ENCODE peak calls at places on chromosomes 5 and 9, in five cellular contexts. One of them, this sample, is unnamed.

GRCh38 chr5:38738898-38739743 is 106.7 kb upstream of the OSMR start:
- DNase-seq in mesendoderm: no peak
- DNase-seq in A549: no peak
- DNase-seq in mammary epithelial cell: peak
- DNase-seq in endothelial cell of umbilical vein: peak
- DNase-seq in this sample: no peak

GRCh38 chr9:4680750-4681149 is 1.4 kb downstream of the CDC37L1 start:
- DNase-seq in mesendoderm: no peak
- DNase-seq in mammary epithelial cell: peak
- DNase-seq in endothelial cell of umbilical vein: no peak
- DNase-seq in A549: no peak
- DNase-seq in this sample: no peak

GRCh38 chr5:65157906-65158603 is 323.7 kb downstream of the ADAMTS6 start:
- DNase-seq in mammary epithelial cell: peak
- DNase-seq in mesendoderm: peak
- DNase-seq in A549: no peak
- DNase-seq in endothelial cell of umbilical vein: no peak
- DNase-seq in this sample: no peak

GRCh38 chr5:138726848-138727247 is 26.4 kb upstream of the CTNNA1 start:
- DNase-seq in A549: no peak
- DNase-seq in endothelial cell of umbilical vein: no peak
- DNase-seq in mammary epithelial cell: no peak
- DNase-seq in mesendoderm: no peak
- DNase-seq in this sample: no peak

GRCh38 chr5:73431204-73431851 is 17.2 kb downstream of the FOXD1 start:
- DNase-seq in endothelial cell of umbilical vein: no peak
- DNase-seq in mammary epithelial cell: no peak
- DNase-seq in A549: no peak
- DNase-seq in mesendoderm: no peak
- DNase-seq in this sample: no peak

GRCh38 chr5:66337827-66338226 is 193.7 kb downstream of the SREK1 start:
- DNase-seq in mammary epithelial cell: no peak
- DNase-seq in A549: no peak
- DNase-seq in endothelial cell of umbilical vein: no peak
- DNase-seq in mesendoderm: peak
- DNase-seq in this sample: no peak

GRCh38 chr5:64161420-64161819 is 4.2 kb upstream of the RNF180 start:
- DNase-seq in mammary epithelial cell: no peak
- DNase-seq in endothelial cell of umbilical vein: no peak
- DNase-seq in A549: no peak
- DNase-seq in mesendoderm: no peak
- DNase-seq in this sample: no peak

GRCh38 chr5:107878676-107879075 is 207.9 kb upstream of the EFNA5 start:
- DNase-seq in endothelial cell of umbilical vein: no peak
- DNase-seq in mesendoderm: no peak
- DNase-seq in mammary epithelial cell: no peak
- DNase-seq in A549: no peak
- DNase-seq in this sample: no peak

GRCh38 chr9:89284076-89284475 is 26.9 kb upstream of the CKS2 start:
- DNase-seq in A549: no peak
- DNase-seq in mammary epithelial cell: no peak
- DNase-seq in mesendoderm: no peak
- DNase-seq in endothelial cell of umbilical vein: no peak
- DNase-seq in this sample: no peak

GRCh38 chr9:75047506-75047905 is 19.4 kb upstream of the CARNMT1 start:
- DNase-seq in A549: no peak
- DNase-seq in mammary epithelial cell: no peak
- DNase-seq in mesendoderm: no peak
- DNase-seq in endothelial cell of umbilical vein: no peak
- DNase-seq in this sample: no peak

GRCh38 chr5:669111-669841 is 23.9 kb downstream of the TPPP start:
- DNase-seq in endothelial cell of umbilical vein: peak
- DNase-seq in mesendoderm: peak
- DNase-seq in mammary epithelial cell: no peak
- DNase-seq in A549: no peak
- DNase-seq in this sample: peak

GRCh38 chr9:133690111-133690561 is 48.0 kb downstream of the SARDH start:
- DNase-seq in mesendoderm: no peak
- DNase-seq in mammary epithelial cell: no peak
- DNase-seq in A549: no peak
- DNase-seq in endothelial cell of umbilical vein: no peak
- DNase-seq in this sample: no peak

GRCh38 chr5:94893404-94894145 is 275.1 kb downstream of the SLF1 start:
- DNase-seq in A549: no peak
- DNase-seq in endothelial cell of umbilical vein: no peak
- DNase-seq in mammary epithelial cell: no peak
- DNase-seq in mesendoderm: peak
- DNase-seq in this sample: peak

GRCh38 chr5:118960557-118960956 is 27.8 kb downstream of the DTWD2 start:
- DNase-seq in endothelial cell of umbilical vein: no peak
- DNase-seq in mesendoderm: no peak
- DNase-seq in A549: no peak
- DNase-seq in mammary epithelial cell: no peak
- DNase-seq in this sample: no peak

GRCh38 chr9:22052376-22052945 is 43.4 kb upstream of the CDKN2B start:
- DNase-seq in mesendoderm: no peak
- DNase-seq in endothelial cell of umbilical vein: peak
- DNase-seq in mammary epithelial cell: peak
- DNase-seq in A549: no peak
- DNase-seq in this sample: no peak

GRCh38 chr5:138391859-138392386 is 39.4 kb downstream of the KDM3B start:
- DNase-seq in A549: no peak
- DNase-seq in mammary epithelial cell: peak
- DNase-seq in endothelial cell of umbilical vein: no peak
- DNase-seq in mesendoderm: no peak
- DNase-seq in this sample: peak

GRCh38 chr9:13524245-13524644 is 244.8 kb upstream of the MPDZ start:
- DNase-seq in mammary epithelial cell: no peak
- DNase-seq in A549: no peak
- DNase-seq in mesendoderm: peak
- DNase-seq in endothelial cell of umbilical vein: no peak
- DNase-seq in this sample: no peak

GRCh38 chr5:146751781-146752401 is 126.7 kb downstream of the PPP2R2B start:
- DNase-seq in endothelial cell of umbilical vein: no peak
- DNase-seq in mammary epithelial cell: no peak
- DNase-seq in A549: no peak
- DNase-seq in mesendoderm: no peak
- DNase-seq in this sample: no peak

GRCh38 chr9:131028931-131029573 is 20.1 kb downstream of the LAMC3 start:
- DNase-seq in mesendoderm: no peak
- DNase-seq in endothelial cell of umbilical vein: no peak
- DNase-seq in mammary epithelial cell: no peak
- DNase-seq in A549: no peak
- DNase-seq in this sample: no peak

GRCh38 chr9:127186799-127187198 is 64.4 kb upstream of the ANGPTL2 start:
- DNase-seq in endothelial cell of umbilical vein: peak
- DNase-seq in mesendoderm: no peak
- DNase-seq in mammary epithelial cell: no peak
- DNase-seq in A549: no peak
- DNase-seq in this sample: no peak

GRCh38 chr5:111224561-111224989 is 391 bp downstream of the CAMK4 start:
- DNase-seq in endothelial cell of umbilical vein: peak
- DNase-seq in A549: no peak
- DNase-seq in mesendoderm: no peak
- DNase-seq in mammary epithelial cell: peak
- DNase-seq in this sample: no peak

GRCh38 chr5:134534058-134534725 is 8.7 kb downstream of the JADE2 start:
- DNase-seq in endothelial cell of umbilical vein: no peak
- DNase-seq in mammary epithelial cell: no peak
- DNase-seq in A549: no peak
- DNase-seq in mesendoderm: no peak
- DNase-seq in this sample: no peak

GRCh38 chr5:128144491-128144890 is 60.9 kb downstream of the SLC12A2 start:
- DNase-seq in endothelial cell of umbilical vein: no peak
- DNase-seq in A549: no peak
- DNase-seq in mesendoderm: no peak
- DNase-seq in mammary epithelial cell: peak
- DNase-seq in this sample: no peak

GRCh38 chr9:61671276-61671973 is 481.6 kb downstream of the SPATA31A7 start:
- DNase-seq in mesendoderm: no peak
- DNase-seq in mammary epithelial cell: no peak
- DNase-seq in A549: no peak
- DNase-seq in endothelial cell of umbilical vein: peak
- DNase-seq in this sample: no peak

DNA sequence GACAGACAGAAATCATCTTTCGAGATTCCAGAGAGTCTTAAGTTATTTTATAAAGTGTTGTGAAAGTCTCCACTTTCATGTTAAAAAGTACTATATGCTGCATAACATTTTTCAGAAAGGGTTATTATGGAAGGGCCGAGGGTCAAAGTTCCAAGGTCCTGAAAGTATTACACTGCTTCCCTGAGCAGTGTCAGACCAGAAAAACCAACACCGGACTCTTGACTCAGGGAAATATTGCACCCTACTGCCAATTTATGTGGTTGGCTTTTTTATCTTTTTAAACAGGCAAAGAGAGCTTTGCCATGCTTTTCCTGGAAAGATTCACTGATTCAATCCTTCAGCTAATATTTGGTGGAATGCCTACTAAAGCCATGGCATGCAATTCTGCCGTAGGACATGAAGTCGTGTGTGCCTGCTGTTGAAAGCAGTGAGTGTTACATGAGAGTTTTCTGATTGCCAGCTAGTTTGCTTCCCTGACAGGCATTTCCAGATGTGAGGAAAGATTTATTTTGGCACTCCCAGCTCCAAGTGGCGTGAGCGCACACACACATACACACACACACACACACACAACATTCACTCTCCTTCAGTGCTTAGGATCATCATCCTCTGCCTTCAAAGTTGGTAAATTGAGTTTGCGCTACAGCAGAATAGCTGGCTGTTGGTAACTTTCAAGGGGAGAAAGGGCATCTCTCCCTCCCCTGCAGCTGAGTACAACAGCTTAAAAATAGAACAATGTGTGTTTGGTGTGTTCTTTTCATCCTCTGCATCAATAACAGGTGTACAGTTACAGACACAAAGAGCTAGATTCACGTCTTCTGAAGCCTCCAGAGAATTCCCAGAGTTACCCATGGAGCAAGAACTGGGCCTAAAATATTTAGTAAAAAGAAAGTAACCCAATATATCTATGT is 45.6 kb downstream of the SLC1A3 start:
- DNase-seq in mammary epithelial cell: no peak
- DNase-seq in A549: no peak
- DNase-seq in endothelial cell of umbilical vein: no peak
- DNase-seq in mesendoderm: no peak
- DNase-seq in this sample: no peak
- H3K4me3 ChIP-seq in mammary epithelial cell: no peak
- H3K4me3 ChIP-seq in A549: no peak
- H3K4me3 ChIP-seq in endothelial cell of umbilical vein: no peak
- H3K4me3 ChIP-seq in mesendoderm: no peak
- H3K4me3 ChIP-seq in this sample: no peak

GRCh38 chr9:111102793-111103474 is 64.7 kb upstream of the LPAR1 start:
- DNase-seq in A549: no peak
- DNase-seq in mesendoderm: no peak
- DNase-seq in endothelial cell of umbilical vein: no peak
- DNase-seq in mammary epithelial cell: no peak
- DNase-seq in this sample: no peak
- H3K4me2 ChIP-seq in A549: no peak
- H3K4me2 ChIP-seq in mesendoderm: no peak
- H3K4me2 ChIP-seq in endothelial cell of umbilical vein: no peak
- H3K4me2 ChIP-seq in mammary epithelial cell: no peak
- H3K4me2 ChIP-seq in this sample: no peak

GRCh38 chr5:174500636-174501035 is 223.7 kb upstream of the MSX2 start:
- DNase-seq in mesendoderm: no peak
- DNase-seq in mammary epithelial cell: no peak
- DNase-seq in A549: no peak
- DNase-seq in endothelial cell of umbilical vein: no peak
- DNase-seq in this sample: no peak
- H3K4me3 ChIP-seq in mesendoderm: no peak
- H3K4me3 ChIP-seq in mammary epithelial cell: no peak
- H3K4me3 ChIP-seq in A549: no peak
- H3K4me3 ChIP-seq in endothelial cell of umbilical vein: no peak
- H3K4me3 ChIP-seq in this sample: no peak

DNA sequence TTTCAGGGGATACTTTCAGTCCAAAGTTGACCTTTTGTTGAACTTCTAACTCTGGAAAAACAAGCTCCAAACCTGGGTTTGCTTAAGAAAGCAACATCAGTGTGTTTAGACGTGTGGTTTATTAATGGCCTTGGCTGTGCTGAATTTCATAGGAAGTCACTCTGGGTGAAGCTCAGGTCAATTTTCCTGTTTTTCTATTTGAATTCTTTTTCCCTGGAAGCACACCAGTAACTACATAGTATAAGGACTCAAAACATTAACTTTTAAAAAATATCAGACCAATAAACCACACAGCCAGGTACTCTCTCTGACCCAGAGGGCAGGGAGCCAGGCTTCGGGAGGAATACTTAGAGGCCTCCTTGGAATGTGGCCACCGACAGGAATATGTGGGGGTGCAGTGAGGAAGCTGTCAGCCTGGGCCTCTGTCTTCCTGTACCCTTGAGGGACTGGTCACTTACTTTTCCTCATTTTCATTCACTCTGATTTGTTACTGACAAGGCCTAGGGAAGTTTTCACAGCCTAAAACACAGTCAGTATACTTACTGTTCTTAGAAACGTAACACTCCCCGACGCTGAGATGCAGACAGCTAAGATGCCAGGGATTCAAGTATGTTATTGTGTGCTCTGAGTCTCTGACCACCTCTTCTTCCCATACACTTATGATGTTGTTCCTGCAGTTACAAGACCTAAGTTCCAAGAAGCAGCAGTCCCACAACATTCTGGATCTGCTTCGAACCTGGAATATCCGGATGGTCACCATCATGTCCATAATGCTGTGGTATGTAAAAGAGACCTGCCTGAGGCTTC is 18.9 kb downstream of the SLC22A5 start:
- DNase-seq in A549: no peak
- DNase-seq in endothelial cell of umbilical vein: peak
- DNase-seq in mammary epithelial cell: no peak
- DNase-seq in mesendoderm: no peak
- DNase-seq in this sample: no peak
- H3K4me2 ChIP-seq in A549: peak
- H3K4me2 ChIP-seq in endothelial cell of umbilical vein: peak
- H3K4me2 ChIP-seq in mammary epithelial cell: peak
- H3K4me2 ChIP-seq in mesendoderm: no peak
- H3K4me2 ChIP-seq in this sample: no peak

DNA sequence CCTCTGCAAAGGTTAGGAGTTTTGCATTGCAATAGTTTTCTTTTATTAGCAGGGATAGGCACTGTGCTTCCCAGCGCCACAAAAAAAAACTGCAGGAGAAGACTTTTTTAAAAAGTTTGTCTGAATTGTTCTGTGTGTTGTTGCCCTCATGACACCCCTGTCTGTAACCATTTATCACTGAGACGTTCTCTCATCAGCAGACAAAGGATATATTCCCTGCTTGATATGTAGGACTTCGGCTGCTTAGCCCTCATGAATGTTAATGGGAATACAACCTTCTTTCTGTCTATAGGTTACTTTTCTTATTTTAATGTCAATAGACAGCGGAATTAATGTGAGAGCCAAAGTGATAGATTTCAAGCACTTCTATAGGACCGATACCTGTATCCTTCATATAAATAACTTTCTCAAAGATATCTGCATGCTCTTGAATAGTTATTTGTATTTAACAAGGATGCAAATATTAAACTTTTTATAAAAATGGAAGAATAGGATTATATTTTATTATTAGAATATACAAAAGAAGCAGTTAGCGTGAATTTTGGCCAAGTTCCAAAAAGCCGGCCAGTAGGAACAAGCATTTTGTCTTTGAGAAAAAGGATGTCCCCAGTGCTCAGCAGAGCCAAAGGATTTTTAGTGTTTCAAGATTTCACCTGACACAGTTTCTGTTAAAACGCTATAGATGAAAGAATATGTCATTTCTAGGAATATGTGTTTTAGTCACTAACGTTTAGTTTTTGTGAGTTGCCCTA is 1.5 kb upstream of the LYSMD3 start:
- DNase-seq in mammary epithelial cell: no peak
- DNase-seq in mesendoderm: no peak
- DNase-seq in endothelial cell of umbilical vein: no peak
- DNase-seq in A549: no peak
- DNase-seq in this sample: no peak
- H3K4me3 ChIP-seq in mammary epithelial cell: no peak
- H3K4me3 ChIP-seq in mesendoderm: no peak
- H3K4me3 ChIP-seq in endothelial cell of umbilical vein: no peak
- H3K4me3 ChIP-seq in A549: no peak
- H3K4me3 ChIP-seq in this sample: peak

This sample was measured in neuronal stem cell.